ENCODE peak calls at places on chromosomes 7 and 10, in six cellular contexts. N is glomerular endothelial cell, F is hepatocyte, D is RCC 7860, X is natural killer cell, O is NCI-H2171. R is an unnamed sample.

GRCh38 chr7:15561840-15562239 is at the start of gene AGMO:
- DNase-seq in X (no peak), N (no peak), D (peak), O (no peak), F (peak), R (no peak)

GRCh38 chr10:60417024-60417423 is 27.3 kb upstream of the ANK3 start:
- DNase-seq in X (no peak), D (no peak), F (peak), N (no peak), O (no peak), R (no peak)

GRCh38 chr7:92709150-92709549 is 119.0 kb upstream of the FAM133B start:
- DNase-seq in X (no peak), F (no peak), D (no peak), N (no peak), O (no peak), R (no peak)

GRCh38 chr10:18261660-18262292 is 121.6 kb downstream of the CACNB2 start:
- DNase-seq in F (no peak), O (no peak), D (no peak), X (no peak), N (no peak), R (no peak)

GRCh38 chr7:5237286-5237685 is 45.5 kb upstream of the SLC29A4 start:
- DNase-seq in F (peak), X (no peak), D (no peak), N (no peak), O (no peak), R (no peak)

GRCh38 chr7:42105541-42106349 is 131.3 kb downstream of the GLI3 start:
- DNase-seq in X (no peak), O (no peak), F (no peak), N (no peak), D (no peak), R (no peak)

GRCh38 chr10:68223535-68224165 is 8.3 kb downstream of the ATOH7 start:
- DNase-seq in D (no peak), N (no peak), F (peak), X (no peak), O (no peak), R (no peak)

GRCh38 chr7:75631711-75632110 is 107.0 kb downstream of the HIP1 start:
- DNase-seq in O (no peak), D (no peak), X (no peak), F (no peak), N (no peak), R (no peak)

GRCh38 chr7:21426958-21427860 is 674 bp upstream of the SP4 start:
- DNase-seq in O (peak), X (peak), D (peak), N (peak), F (peak), R (peak)